ENCODE peak calls at places on chromosomes 16 and 17, in six cellular contexts. S is fibroblast of lung, A is GM12878, E is PC-9, B is GM23338, V is endothelial cell of umbilical vein. G is an unnamed sample.

GRCh38 chr17:4583796-4584124 is 569 bp upstream of the SMTNL2 start:
- DNase-seq in S (no peak), A (no peak), E (no peak), B (peak), V (peak), G (no peak)

GRCh38 chr16:24667244-24667764 is 62.1 kb upstream of the TNRC6A start:
- DNase-seq in S (no peak), A (no peak), E (no peak), B (no peak), V (no peak), G (no peak)

GRCh38 chr17:3213587-3213986 is 6.1 kb downstream of the OR1A1 start:
- DNase-seq in S (no peak), A (no peak), E (no peak), B (peak), V (no peak), G (no peak)

GRCh38 chr17:28193241-28193640 is 125.8 kb upstream of the TMEM97 start:
- DNase-seq in S (no peak), A (no peak), E (no peak), B (no peak), V (no peak), G (no peak)

GRCh38 chr17:38584350-38584925 is 21.3 kb downstream of the SRCIN1 start:
- DNase-seq in S (peak), A (no peak), E (peak), B (peak), V (peak), G (peak)

GRCh38 chr17:79721993-79722671 is 8.6 kb upstream of the ENPP7 start:
- DNase-seq in S (no peak), A (no peak), E (no peak), B (peak), V (no peak), G (no peak)

GRCh38 chr16:79768594-79768993 is 168.1 kb upstream of the MAF start:
- DNase-seq in S (no peak), A (no peak), E (no peak), B (no peak), V (no peak), G (no peak)

GRCh38 chr16:79687249-79687768 is 86.8 kb upstream of the MAF start:
- DNase-seq in S (no peak), A (no peak), E (no peak), B (no peak), V (no peak), G (no peak)

GRCh38 chr17:17988427-17988945 is 15.8 kb downstream of the DRC3 start:
- DNase-seq in S (no peak), A (no peak), E (no peak), B (no peak), V (no peak), G (no peak)

GRCh38 chr16:25093208-25094061 is 18.1 kb upstream of the LCMT1 start:
- DNase-seq in S (no peak), A (no peak), E (no peak), B (no peak), V (no peak), G (peak)

GRCh38 chr16:87839542-87840461 is 29.5 kb downstream of the SLC7A5 start:
- DNase-seq in S (no peak), A (no peak), E (no peak), B (no peak), V (peak), G (no peak)

GRCh38 chr17:38322156-38322779 is 21.5 kb downstream of the GPR179 start:
- DNase-seq in S (peak), A (no peak), E (peak), B (peak), V (no peak), G (peak)

GRCh38 chr17:21213005-21213404 is 956 bp downstream of the TMEM11 start:
- DNase-seq in S (no peak), A (no peak), E (no peak), B (no peak), V (peak), G (no peak)

GRCh38 chr17:40547079-40547784 is 18.0 kb downstream of the CCR7 start:
- DNase-seq in S (no peak), A (no peak), E (peak), B (no peak), V (no peak), G (no peak)

GRCh38 chr16:81467072-81467471 is 22.5 kb downstream of the CMIP start:
- DNase-seq in S (no peak), A (no peak), E (no peak), B (no peak), V (no peak), G (no peak)

GRCh38 chr16:3112058-3112880 is at the start of gene ZNF205:
- DNase-seq in S (peak), A (no peak), E (peak), B (peak), V (peak), G (no peak)

GRCh38 chr16:2237552-2238395 is 1.5 kb downstream of the DNASE1L2 start:
- DNase-seq in S (no peak), A (no peak), E (no peak), B (peak), V (no peak), G (no peak)

DNA sequence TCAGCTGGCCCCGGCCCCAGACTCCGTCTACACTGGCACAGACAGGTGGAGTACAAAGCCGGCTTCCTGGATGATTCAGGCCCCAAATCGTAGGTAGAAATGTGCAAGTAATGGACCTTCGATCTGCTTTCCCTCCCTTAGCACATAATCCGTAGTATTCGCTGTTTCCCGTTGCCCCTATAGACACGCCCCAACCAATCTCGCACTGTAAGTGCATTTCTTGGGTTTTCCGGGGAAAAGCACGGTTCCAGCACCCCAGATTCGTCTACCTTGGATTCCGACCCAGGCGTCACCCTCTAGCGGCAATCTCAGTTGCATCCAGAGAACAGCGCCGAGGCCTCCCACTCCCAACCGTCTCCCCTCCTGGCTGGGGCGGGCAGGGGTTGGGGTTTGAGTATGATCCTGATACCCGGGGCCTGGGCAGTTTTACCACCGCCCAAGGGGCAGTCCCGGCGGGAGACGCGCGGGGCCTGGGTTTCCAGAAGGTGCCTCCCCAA is 12.1 kb upstream of the FOXF1 start:
- DNase-seq in S (no peak), A (no peak), E (no peak), B (no peak), V (no peak), G (no peak)
- TF ChIP-seq EZH2 in S (no peak), A (no peak), E (no peak), B (peak), V (peak), G (no peak)

GRCh38 chr17:2040942-2041560 is 771 bp upstream of the OVCA2 start:
- DNase-seq in S (no peak), A (no peak), E (no peak), B (no peak), V (peak), G (no peak)
- TF ChIP-seq EZH2 in S (no peak), A (no peak), E (no peak), B (no peak), V (no peak), G (no peak)

GRCh38 chr17:81396278-81396721 is 1.0 kb downstream of the BAHCC1 start:
- DNase-seq in S (no peak), A (no peak), E (no peak), B (no peak), V (no peak), G (no peak)
- TF ChIP-seq EZH2 in S (no peak), A (no peak), E (no peak), B (no peak), V (no peak), G (no peak)

DNA sequence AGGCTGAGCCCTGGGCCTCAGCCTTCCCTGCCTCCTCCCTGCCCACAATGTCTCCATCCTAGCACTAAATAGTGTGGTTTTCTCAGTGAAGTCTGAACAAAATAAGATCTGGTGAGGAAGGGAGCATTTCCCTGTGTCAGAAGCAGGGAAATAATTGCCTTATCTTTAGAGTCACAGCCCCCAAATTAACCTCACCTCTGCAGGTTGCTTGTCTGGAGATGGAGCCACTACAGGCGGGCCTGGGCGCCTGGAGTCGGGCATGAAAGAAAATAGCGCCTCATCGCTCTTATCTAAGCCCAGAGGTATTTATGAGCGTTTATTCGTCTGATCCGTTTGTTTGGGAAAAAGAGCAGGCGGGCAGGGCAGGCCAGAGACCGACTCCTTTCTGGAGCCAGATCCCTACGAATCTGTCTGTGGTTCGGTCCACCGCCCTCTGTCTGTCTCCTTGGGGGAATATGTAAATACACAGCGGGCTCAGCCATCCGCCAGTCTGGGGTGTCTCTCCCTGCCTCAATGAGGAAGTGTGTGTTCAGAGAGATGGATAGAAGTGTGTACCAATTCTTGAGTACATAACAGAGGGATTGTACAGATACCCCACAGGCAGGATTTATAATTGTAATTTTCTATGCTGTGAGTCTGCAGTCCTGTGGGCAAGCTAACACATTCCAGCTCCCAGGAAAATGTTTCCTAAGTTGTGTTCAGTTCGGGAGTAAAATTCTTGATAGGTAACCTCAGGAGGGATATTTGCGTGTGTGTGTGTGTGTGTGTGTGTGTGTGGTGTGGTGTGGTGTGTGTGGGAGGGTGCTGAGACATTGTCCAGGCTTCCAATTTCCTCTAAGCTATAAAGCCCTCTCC is 4.3 kb downstream of the HOXB6 start:
- DNase-seq in S (no peak), A (no peak), E (no peak), B (no peak), V (no peak), G (no peak)
- TF ChIP-seq EZH2 in S (no peak), A (no peak), E (no peak), B (peak), V (no peak), G (no peak)

DNA sequence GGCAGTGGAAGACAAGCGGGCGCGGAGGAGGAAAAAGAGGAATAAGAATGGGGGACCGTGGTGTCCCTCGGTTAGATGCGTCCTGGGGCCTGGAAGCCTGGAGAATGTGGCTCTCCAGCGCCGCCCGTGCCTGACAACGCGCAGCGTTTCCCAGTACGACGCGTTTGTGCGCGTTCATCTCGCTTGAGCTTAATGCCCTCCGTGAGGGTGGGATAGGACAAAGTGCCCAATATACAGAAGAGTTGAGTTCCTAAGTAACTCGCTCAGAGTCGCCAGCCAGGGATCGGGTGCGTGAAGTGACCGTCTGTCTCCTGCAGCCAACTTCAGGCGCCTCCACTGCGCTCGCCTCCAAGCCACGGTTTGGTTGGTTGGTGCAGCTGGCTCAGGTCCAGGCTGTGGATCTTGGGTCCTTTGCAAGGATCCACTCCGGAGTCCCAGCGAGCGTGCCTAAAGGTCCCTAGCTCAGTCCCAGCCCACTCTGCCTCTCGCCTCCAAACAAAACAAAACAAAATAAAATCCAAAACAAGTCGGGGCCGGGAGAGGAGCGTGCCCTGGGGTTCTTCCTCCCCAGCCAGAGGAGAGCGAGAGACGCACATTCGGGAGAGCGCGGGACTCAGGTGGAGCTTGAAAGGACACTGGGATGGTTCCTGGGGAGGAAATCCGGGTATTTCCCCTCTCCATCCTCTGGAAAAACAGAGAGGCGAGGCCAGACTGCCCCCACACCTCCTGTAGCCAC is 951 bp downstream of the GALR2 start:
- DNase-seq in S (no peak), A (no peak), E (no peak), B (peak), V (no peak), G (no peak)
- TF ChIP-seq EZH2 in S (peak), A (no peak), E (no peak), B (peak), V (peak), G (no peak)

DNA sequence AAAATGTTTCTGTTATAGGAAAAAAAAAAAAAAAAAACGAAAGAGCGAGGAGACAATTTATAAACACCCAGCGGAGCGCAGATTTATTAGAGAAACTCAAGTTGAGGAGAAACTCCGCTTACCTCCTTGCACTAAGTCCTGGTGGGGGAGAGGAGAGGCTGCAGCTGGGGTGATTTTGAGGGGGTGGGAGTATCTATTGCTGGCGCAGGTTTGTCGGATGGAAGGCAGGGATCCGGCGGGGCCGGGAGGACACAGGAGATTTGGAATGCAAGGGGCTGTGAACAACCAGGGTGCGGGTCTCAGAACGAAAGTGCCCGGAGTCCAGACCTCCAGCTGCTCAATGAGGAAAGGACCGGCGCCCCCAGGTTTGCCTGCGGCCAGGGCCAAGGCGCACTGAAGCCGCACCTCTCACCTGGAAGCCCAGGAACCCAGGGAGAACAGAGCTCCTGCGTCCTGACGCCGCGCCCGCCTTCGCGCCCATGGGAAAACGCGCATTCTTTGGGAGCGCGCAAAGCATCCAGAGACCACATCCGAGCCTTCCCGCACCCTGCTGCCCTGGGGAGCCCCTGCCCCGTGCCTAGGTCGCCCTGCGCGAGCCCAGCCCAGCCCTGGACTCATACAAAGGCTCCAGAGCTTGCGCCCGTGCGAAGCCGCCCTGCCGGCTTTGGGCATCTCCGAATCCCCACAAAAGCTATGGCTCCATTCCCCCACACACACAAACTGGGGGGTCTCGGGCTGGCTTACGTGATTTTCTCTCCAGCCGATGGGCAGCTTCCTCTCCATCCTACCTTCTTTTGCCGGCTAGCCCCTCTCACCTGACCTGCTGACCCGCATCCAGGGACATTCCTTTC is 2.6 kb upstream of the HOXB8 start:
- DNase-seq in S (no peak), A (no peak), E (no peak), B (peak), V (no peak), G (no peak)
- TF ChIP-seq EZH2 in S (peak), A (no peak), E (no peak), B (peak), V (peak), G (no peak)

GRCh38 chr16:89170346-89171215 is 967 bp upstream of the CDH15 start:
- DNase-seq in S (no peak), A (no peak), E (peak), B (peak), V (no peak), G (peak)
- TF ChIP-seq EZH2 in S (no peak), A (no peak), E (no peak), B (no peak), V (no peak), G (no peak)

GRCh38 chr17:61468263-61468907 is 16.2 kb downstream of the TBX4 start:
- DNase-seq in S (peak), A (no peak), E (no peak), B (no peak), V (no peak), G (no peak)

GRCh38 chr17:61466246-61466645 is 14.0 kb downstream of the TBX4 start:
- DNase-seq in S (no peak), A (no peak), E (no peak), B (no peak), V (no peak), G (no peak)

GRCh38 chr17:61469474-61469873 is 17.3 kb downstream of the TBX4 start:
- DNase-seq in S (no peak), A (no peak), E (no peak), B (no peak), V (no peak), G (no peak)

GRCh38 chr17:61465550-61466237 is 13.5 kb downstream of the TBX4 start:
- DNase-seq in S (no peak), A (no peak), E (no peak), B (no peak), V (no peak), G (no peak)

GRCh38 chr17:61467416-61468262 is 15.4 kb downstream of the TBX4 start:
- DNase-seq in S (peak), A (no peak), E (peak), B (peak), V (peak), G (no peak)
- TF ChIP-seq EZH2 in S (no peak), A (no peak), E (no peak), B (no peak), V (no peak), G (no peak)